ENCODE peak calls at places on chromosomes 3 and 15, in four cellular contexts. I is A549, T is HepG2, A is upper lobe of left lung. O is an unnamed sample. For H3K4me1, the result is how much of the 10 kb centered on the place peaks cover.

GRCh38 chr15:62545392-62546227 is 380.5 kb upstream of the C2CD4B start:
- ATAC-seq in A (no peak), T (no peak), I (no peak), O (peak)

GRCh38 chr3:45676248-45677044 is 12.8 kb upstream of the SACM1L start:
- ATAC-seq in T (no peak), A (no peak), I (peak), O (no peak)

GRCh38 chr15:85149460-85150129 is 167.9 kb downstream of the PDE8A start:
- ATAC-seq in A (no peak), T (no peak), I (no peak), O (no peak)

GRCh38 chr3:193214445-193214844 is 26.6 kb upstream of the PLAAT1 start:
- ATAC-seq in A (no peak), I (no peak), T (no peak), O (no peak)

GRCh38 chr15:101167791-101168462 is 83.9 kb downstream of the CHSY1 start:
- ATAC-seq in I (no peak), A (peak), T (peak), O (peak)

GRCh38 chr3:120503727-120504616 is 53.2 kb upstream of the FSTL1 start:
- ATAC-seq in A (peak), T (no peak), I (no peak), O (no peak)

GRCh38 chr15:99139276-99139675 is 34.4 kb downstream of the SYNM start:
- ATAC-seq in I (no peak), T (no peak), A (no peak), O (no peak)

GRCh38 chr3:12194669-12195161 is 36.0 kb upstream of the TIMP4 start:
- ATAC-seq in I (peak), T (peak), A (peak), O (no peak)

GRCh38 chr3:141250828-141251227 is 19.2 kb downstream of the PXYLP1 start:
- ATAC-seq in T (no peak), A (no peak), I (no peak), O (no peak)

GRCh38 chr3:99410789-99411311 is 227.5 kb upstream of the COL8A1 start:
- ATAC-seq in I (no peak), T (peak), A (no peak), O (no peak)

GRCh38 chr3:148026009-148026588 is 616.9 kb downstream of the ZIC1 start:
- ATAC-seq in I (no peak), T (no peak), A (no peak), O (no peak)

GRCh38 chr3:189331002-189331418 is 159.2 kb downstream of the TPRG1 start:
- ATAC-seq in A (no peak), I (no peak), T (no peak), O (no peak)

GRCh38 chr3:139935071-139935865 is at the start of gene CLSTN2:
- ATAC-seq in I (peak), T (peak), A (peak), O (peak)

GRCh38 chr3:111882194-111882593 is 23.1 kb downstream of the PHLDB2 start:
- ATAC-seq in I (no peak), A (no peak), T (no peak), O (no peak)

GRCh38 chr3:3288288-3288687 is 108.8 kb upstream of the CRBN start:
- ATAC-seq in I (no peak), T (no peak), A (no peak), O (no peak)

GRCh38 chr3:149020196-149020838 is 29.0 kb downstream of the GYG1 start:
- ATAC-seq in I (no peak), T (no peak), A (no peak), O (no peak)

GRCh38 chr3:151852074-151852811 is 21.2 kb upstream of the SUCNR1 start:
- ATAC-seq in T (no peak), I (no peak), A (no peak), O (no peak)

GRCh38 chr3:53796161-53796560 is 50.1 kb downstream of the CHDH start:
- ATAC-seq in A (no peak), I (no peak), T (no peak), O (no peak)

DNA sequence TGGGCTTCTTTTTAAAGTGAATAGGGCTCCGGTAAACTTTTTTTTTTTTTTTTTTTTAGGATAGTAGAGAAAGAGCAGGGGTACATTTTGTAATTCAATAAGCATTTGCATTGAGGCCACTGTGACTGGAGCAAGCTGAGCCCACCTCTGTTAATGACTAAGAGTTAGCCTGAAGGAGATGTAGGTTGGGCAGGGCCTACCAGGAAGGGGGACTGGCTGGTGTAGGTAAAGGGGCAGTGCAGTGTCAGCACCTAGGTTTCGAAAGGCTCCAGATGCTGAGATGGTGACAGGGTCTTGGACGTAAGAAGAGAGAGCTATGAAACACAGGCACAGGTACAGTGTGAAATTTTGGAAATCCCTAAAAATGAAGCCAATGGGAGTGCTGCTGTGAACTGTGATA is 30.7 kb downstream of the LPP start:
- ATAC-seq in I (no peak), A (no peak), T (no peak), O (no peak)
- H3K4me1 ChIP-seq in I (under half), A (under half), T (under half), O (under half)

GRCh38 chr15:66129561-66129960 is 124.0 kb downstream of the MEGF11 start:
- ATAC-seq in I (no peak), A (no peak), T (no peak), O (no peak)
- TF ChIP-seq EP300 in I (no peak), A (no peak), T (no peak), O (no peak)

GRCh38 chr15:26738996-26739395 is 33.9 kb downstream of the GABRB3 start:
- ATAC-seq in A (peak), T (no peak), I (no peak), O (no peak)

GRCh38 chr15:26744894-26745293 is 28.0 kb downstream of the GABRB3 start:
- ATAC-seq in A (no peak), I (no peak), T (no peak), O (no peak)

GRCh38 chr15:26736502-26737248 is 36.2 kb downstream of the GABRB3 start:
- ATAC-seq in A (no peak), I (peak), T (no peak), O (no peak)

DNA sequence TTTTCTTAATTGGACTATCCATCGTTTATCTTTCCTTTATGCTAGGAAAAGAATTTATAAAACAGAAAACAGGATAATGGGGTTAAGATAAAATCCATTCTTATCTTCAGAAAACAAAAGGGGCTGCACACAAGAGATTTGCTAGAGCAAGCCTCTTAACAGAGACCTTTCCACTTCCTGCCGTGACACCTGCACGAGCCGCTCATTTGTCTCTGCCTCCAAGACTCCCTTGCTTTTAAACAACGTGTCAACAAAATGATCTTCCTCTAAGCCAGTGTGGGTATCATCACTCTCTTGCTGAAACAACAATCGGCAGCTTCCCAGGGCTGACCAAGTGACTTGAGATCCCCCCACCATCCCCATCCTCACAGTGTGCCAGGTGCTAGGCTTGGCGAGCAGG is 33.1 kb downstream of the GABRB3 start:
- ATAC-seq in A (no peak), I (no peak), T (no peak), O (no peak)
- H3K4me1 ChIP-seq in A (under half), I (under half), T (under half), O (under half)

GRCh38 chr15:57923750-57924149 is 141.8 kb downstream of the ALDH1A2 start:
- ATAC-seq in T (no peak), A (no peak), I (no peak), O (peak)

GRCh38 chr15:57923311-57923710 is 142.2 kb downstream of the ALDH1A2 start:
- ATAC-seq in A (no peak), I (no peak), T (no peak), O (peak)

GRCh38 chr15:57921371-57921770 is 144.1 kb downstream of the ALDH1A2 start:
- ATAC-seq in I (no peak), T (no peak), A (no peak), O (peak)

GRCh38 chr15:57924536-57924935 is 141.0 kb downstream of the ALDH1A2 start:
- ATAC-seq in A (no peak), I (no peak), T (no peak), O (no peak)

DNA sequence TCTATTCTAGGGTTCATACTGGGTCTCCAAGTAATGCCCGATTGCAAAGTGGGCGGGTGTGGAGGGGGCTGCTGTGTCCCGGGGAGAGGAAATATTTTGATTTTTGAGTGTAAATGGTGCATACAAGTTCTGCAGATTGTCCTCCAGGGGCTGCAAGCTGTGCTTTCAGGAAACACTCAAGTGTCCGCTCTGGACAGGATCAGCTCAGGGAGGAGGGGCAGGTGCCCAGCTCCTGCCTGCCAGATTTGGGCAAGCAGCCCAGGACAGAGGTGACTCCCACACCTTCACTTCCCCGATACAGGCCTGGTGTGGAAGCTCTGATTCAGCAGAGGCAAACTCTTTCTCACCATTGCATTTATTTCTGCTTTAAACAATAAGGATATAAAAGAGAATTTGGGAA is 142.7 kb downstream of the ALDH1A2 start:
- ATAC-seq in A (peak), I (no peak), T (no peak), O (peak)
- TF ChIP-seq EP300 in A (no peak), I (no peak), T (no peak), O (no peak)

GRCh38 chr3:129010316-129010956 is 9.3 kb downstream of the EFCC1 start:
- ATAC-seq in A (no peak), I (no peak), T (no peak), O (no peak)

GRCh38 chr3:129006864-129007263 is 5.8 kb downstream of the EFCC1 start:
- ATAC-seq in A (no peak), T (no peak), I (no peak), O (no peak)

GRCh38 chr3:129007792-129008191 is 6.7 kb downstream of the EFCC1 start:
- ATAC-seq in I (no peak), T (no peak), A (no peak), O (peak)

GRCh38 chr3:129005526-129006303 is 4.6 kb downstream of the EFCC1 start:
- ATAC-seq in T (peak), A (peak), I (no peak), O (no peak)

GRCh38 chr3:129009266-129009665 is 8.2 kb downstream of the EFCC1 start:
- ATAC-seq in I (no peak), T (no peak), A (no peak), O (no peak)
- H3K4me1 ChIP-seq in I (under half), T (under half), A (under half), O (half or more)